ENCODE peak calls at places on chromosomes 3 and 15, in five cellular contexts. B is HCT116, T is HL-60, L is K562, O is HepG2. F is an unnamed sample.

GRCh38 chr3:136883967-136884720 is 22.1 kb downstream of the NCK1 start:
- DNase-seq in B (no peak), T (no peak), L (no peak), O (no peak), F (no peak)

GRCh38 chr3:150469931-150470740 is 62.0 kb downstream of the TSC22D2 start:
- DNase-seq in B (peak; percentile 21), T (no peak), L (no peak), O (no peak), F (no peak)

GRCh38 chr3:165653130-165653778 is 184.0 kb downstream of the BCHE start:
- DNase-seq in B (no peak), T (no peak), L (no peak), O (no peak), F (no peak)

GRCh38 chr3:20185364-20185732 is 658 bp downstream of the SGO1 start:
- DNase-seq in B (no peak), T (peak; percentile 21), L (peak; percentile 49), O (no peak), F (peak; percentile 27)

GRCh38 chr15:63888146-63888545 is 54.4 kb upstream of the HERC1 start:
- DNase-seq in B (no peak), T (no peak), L (no peak), O (no peak), F (no peak)

GRCh38 chr3:58622436-58622835 is 44.1 kb downstream of the FAM3D start:
- DNase-seq in B (no peak), T (no peak), L (no peak), O (no peak), F (no peak)

GRCh38 chr15:42523331-42523730 is 25.3 kb downstream of the LRRC57 start:
- DNase-seq in B (no peak), T (no peak), L (no peak), O (no peak), F (no peak)

GRCh38 chr3:107767897-107768605 is 245.3 kb downstream of the BBX start:
- DNase-seq in B (no peak), T (peak; percentile 75), L (no peak), O (no peak), F (no peak)

GRCh38 chr3:32175607-32176197 is 62.8 kb upstream of the CMTM8 start:
- DNase-seq in B (peak; percentile 74), T (peak; percentile 59), L (peak; percentile 76), O (peak; percentile 60), F (peak; percentile 95)

GRCh38 chr3:30289324-30289723 is 317.1 kb upstream of the TGFBR2 start:
- DNase-seq in B (no peak), T (peak; percentile 26), L (no peak), O (peak; percentile 78), F (no peak)

GRCh38 chr3:46700772-46701171 is 420 bp upstream of the TMIE start:
- DNase-seq in B (no peak), T (no peak), L (no peak), O (no peak), F (no peak)

GRCh38 chr3:113828605-113829004 is 10.0 kb upstream of the GRAMD1C start:
- DNase-seq in B (no peak), T (no peak), L (no peak), O (no peak), F (no peak)

GRCh38 chr3:172166890-172167289 is 127.5 kb downstream of the FNDC3B start:
- DNase-seq in B (no peak), T (no peak), L (no peak), O (no peak), F (no peak)

GRCh38 chr3:172170841-172171240 is 131.5 kb downstream of the FNDC3B start:
- DNase-seq in B (no peak), T (no peak), L (no peak), O (no peak), F (no peak)

GRCh38 chr3:172166261-172166660 is 126.9 kb downstream of the FNDC3B start:
- DNase-seq in B (no peak), T (no peak), L (no peak), O (no peak), F (no peak)

GRCh38 chr3:172170310-172170709 is 130.9 kb downstream of the FNDC3B start:
- DNase-seq in B (no peak), T (no peak), L (no peak), O (no peak), F (no peak)

DNA sequence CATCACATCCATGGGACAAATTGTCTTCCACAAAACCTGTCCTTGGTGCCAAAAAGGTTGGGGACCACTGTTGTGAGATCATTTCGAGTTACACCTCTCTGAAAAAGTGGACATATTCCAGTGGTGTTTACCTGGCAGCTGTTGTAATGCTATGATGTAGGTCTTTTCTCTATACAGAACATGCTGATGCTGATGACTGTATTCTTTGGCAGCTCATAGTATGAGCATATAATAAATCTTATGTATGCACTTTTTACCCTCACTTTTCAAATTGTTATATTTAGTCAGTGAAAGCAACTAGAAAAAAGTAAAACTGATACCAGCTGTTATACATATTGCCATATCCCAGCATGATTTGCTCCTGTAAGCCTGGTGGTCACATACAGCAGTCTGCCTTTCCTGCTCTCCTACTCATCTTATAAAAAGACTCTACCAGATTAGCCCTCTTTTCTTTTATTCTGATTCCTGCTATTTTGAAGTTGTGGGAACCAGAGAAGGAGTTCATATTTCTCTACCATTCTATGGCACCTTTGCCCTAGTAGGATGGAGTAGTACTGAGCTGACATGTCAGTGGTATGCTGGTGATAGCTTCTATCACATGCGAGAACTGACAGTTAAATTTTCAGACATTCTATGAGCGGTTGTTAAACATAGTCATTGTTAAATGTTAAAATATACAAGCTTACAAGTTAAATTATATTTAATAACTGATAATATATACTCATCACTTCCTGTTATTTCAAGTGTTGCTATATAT is 128.7 kb downstream of the FNDC3B start:
- DNase-seq in B (no peak), T (no peak), L (no peak), O (no peak), F (no peak)
- H3K4me3 ChIP-seq in B (no peak overlapping the region), T (no peak overlapping the region), L (no peak overlapping the region), O (no peak overlapping the region), F (no peak overlapping the region)

GRCh38 chr15:40937762-40938529 is 8.8 kb downstream of the DLL4 start:
- DNase-seq in B (peak; percentile 64), T (no peak), L (no peak), O (no peak), F (peak; percentile 45)
- TF ChIP-seq REST in B (no peak), T (no peak), L (no peak), O (no peak), F (no peak)

GRCh38 chr3:112074616-112075497 is 11.3 kb upstream of the C3orf52 start:
- DNase-seq in B (peak; percentile 74), T (no peak), L (no peak), O (peak; percentile 82), F (no peak)
- H3K27ac ChIP-seq in B (peak overlapping the region; percentile 37), T (no peak overlapping the region), L (no peak overlapping the region), O (no peak overlapping the region), F (no peak overlapping the region)

GRCh38 chr15:44157679-44158078 is 37.4 kb downstream of the FRMD5 start:
- DNase-seq in B (peak; percentile 96), T (no peak), L (no peak), O (peak; percentile 76), F (no peak)

GRCh38 chr15:44159492-44159891 is 35.6 kb downstream of the FRMD5 start:
- DNase-seq in B (no peak), T (no peak), L (no peak), O (no peak), F (no peak)

GRCh38 chr15:44153352-44153751 is 41.7 kb downstream of the FRMD5 start:
- DNase-seq in B (no peak), T (no peak), L (no peak), O (no peak), F (no peak)

GRCh38 chr15:44163370-44163769 is 31.7 kb downstream of the FRMD5 start:
- DNase-seq in B (no peak), T (no peak), L (no peak), O (no peak), F (no peak)

GRCh38 chr15:44158111-44158510 is 37.0 kb downstream of the FRMD5 start:
- DNase-seq in B (no peak), T (no peak), L (no peak), O (no peak), F (no peak)
- H3K4me3 ChIP-seq in B (peak overlapping the region; percentile 28), T (no peak overlapping the region), L (no peak overlapping the region), O (no peak overlapping the region), F (no peak overlapping the region)

GRCh38 chr3:99842826-99843589 is 25.3 kb downstream of the CMSS1 start:
- DNase-seq in B (peak; percentile 12), T (peak; percentile 9), L (peak; percentile 20), O (peak; percentile 38), F (peak; percentile 75)
- TF ChIP-seq REST in B (no peak), T (no peak), L (no peak), O (no peak), F (no peak)

GRCh38 chr3:69833591-69833990 is 94.3 kb downstream of the MITF start:
- DNase-seq in B (no peak), T (no peak), L (no peak), O (no peak), F (no peak)

GRCh38 chr3:69827127-69827526 is 87.9 kb downstream of the MITF start:
- DNase-seq in B (no peak), T (no peak), L (no peak), O (no peak), F (no peak)

GRCh38 chr3:69831737-69832136 is 92.5 kb downstream of the MITF start:
- DNase-seq in B (no peak), T (no peak), L (no peak), O (no peak), F (no peak)

GRCh38 chr3:69830147-69830546 is 90.9 kb downstream of the MITF start:
- DNase-seq in B (no peak), T (no peak), L (no peak), O (no peak), F (no peak)

GRCh38 chr3:69828817-69829216 is 89.6 kb downstream of the MITF start:
- DNase-seq in B (no peak), T (no peak), L (no peak), O (no peak), F (no peak)
- H3K27ac ChIP-seq in B (no peak overlapping the region), T (no peak overlapping the region), L (no peak overlapping the region), O (no peak overlapping the region), F (no peak overlapping the region)

GRCh38 chr15:77496710-77497107 is 76.0 kb downstream of the HMG20A start:
- DNase-seq in B (peak; percentile 26), T (peak; percentile 80), L (peak; percentile 79), O (peak; percentile 68), F (peak; percentile 92)

GRCh38 chr15:77497108-77497737 is 76.5 kb downstream of the HMG20A start:
- DNase-seq in B (no peak), T (no peak), L (no peak), O (no peak), F (no peak)

GRCh38 chr15:77494073-77494472 is 73.4 kb downstream of the HMG20A start:
- DNase-seq in B (no peak), T (no peak), L (no peak), O (no peak), F (no peak)

GRCh38 chr15:77497942-77498361 is 77.3 kb downstream of the HMG20A start:
- DNase-seq in B (no peak), T (no peak), L (no peak), O (no peak), F (no peak)

GRCh38 chr15:77495806-77496589 is 75.3 kb downstream of the HMG20A start:
- DNase-seq in B (no peak), T (no peak), L (no peak), O (no peak), F (peak; percentile 69)
- H3K4me3 ChIP-seq in B (no peak overlapping the region), T (no peak overlapping the region), L (no peak overlapping the region), O (no peak overlapping the region), F (peak overlapping the region; percentile 15)

F was measured in GM23338.